ENCODE peak calls at places on chromosome 13, in eight cellular contexts. K, L, N, B, J, V, X and G are unnamed samples.

GRCh38 chr13:98416408-98416807 is 160.5 kb downstream of the STK24 start:
- DNase-seq in K (no peak), L (peak), N (no peak), B (no peak), J (no peak), V (no peak), X (peak), G (no peak)

GRCh38 chr13:59587971-59588716 is 575.6 kb downstream of the DIAPH3 start:
- DNase-seq in K (no peak), L (no peak), N (no peak), B (no peak), J (no peak), V (no peak), X (no peak), G (no peak)

GRCh38 chr13:108827637-108828036 is 198.2 kb downstream of the MYO16 start:
- DNase-seq in K (peak), L (peak), N (no peak), B (no peak), J (no peak), V (no peak), X (no peak), G (peak)

GRCh38 chr13:98978280-98978679 is 416 bp upstream of the DOCK9 start:
- DNase-seq in K (peak), L (no peak), N (peak), B (no peak), J (no peak), V (peak), X (no peak), G (peak)

GRCh38 chr13:109998808-109999528 is 212.6 kb upstream of the IRS2 start:
- DNase-seq in K (peak), L (no peak), N (peak), B (no peak), J (no peak), V (peak), X (no peak), G (peak)

GRCh38 chr13:46182491-46182877 is 507 bp upstream of the LCP1 start:
- DNase-seq in K (no peak), L (no peak), N (no peak), B (no peak), J (no peak), V (no peak), X (no peak), G (no peak)

GRCh38 chr13:46575321-46575721 is 22.4 kb downstream of the LRCH1 start:
- DNase-seq in K (no peak), L (no peak), N (peak), B (no peak), J (no peak), V (no peak), X (no peak), G (peak)

GRCh38 chr13:51956717-51957116 is 54.5 kb downstream of the ATP7B start:
- DNase-seq in K (no peak), L (no peak), N (no peak), B (no peak), J (no peak), V (no peak), X (no peak), G (no peak)

GRCh38 chr13:27928353-27928804 is 8.6 kb downstream of the PDX1 start:
- DNase-seq in K (no peak), L (no peak), N (no peak), B (no peak), J (no peak), V (no peak), X (no peak), G (no peak)

GRCh38 chr13:97659602-97660001 is 225.6 kb downstream of the RAP2A start:
- DNase-seq in K (no peak), L (peak), N (peak), B (no peak), J (no peak), V (peak), X (no peak), G (peak)

GRCh38 chr13:104831823-104832222 is 1703.6 kb downstream of the EFNB2 start:
- DNase-seq in K (no peak), L (no peak), N (no peak), B (no peak), J (no peak), V (no peak), X (no peak), G (no peak)

GRCh38 chr13:110336681-110337080 is 29.6 kb downstream of the COL4A2 start:
- DNase-seq in K (no peak), L (no peak), N (no peak), B (no peak), J (no peak), V (peak), X (no peak), G (no peak)

DNA sequence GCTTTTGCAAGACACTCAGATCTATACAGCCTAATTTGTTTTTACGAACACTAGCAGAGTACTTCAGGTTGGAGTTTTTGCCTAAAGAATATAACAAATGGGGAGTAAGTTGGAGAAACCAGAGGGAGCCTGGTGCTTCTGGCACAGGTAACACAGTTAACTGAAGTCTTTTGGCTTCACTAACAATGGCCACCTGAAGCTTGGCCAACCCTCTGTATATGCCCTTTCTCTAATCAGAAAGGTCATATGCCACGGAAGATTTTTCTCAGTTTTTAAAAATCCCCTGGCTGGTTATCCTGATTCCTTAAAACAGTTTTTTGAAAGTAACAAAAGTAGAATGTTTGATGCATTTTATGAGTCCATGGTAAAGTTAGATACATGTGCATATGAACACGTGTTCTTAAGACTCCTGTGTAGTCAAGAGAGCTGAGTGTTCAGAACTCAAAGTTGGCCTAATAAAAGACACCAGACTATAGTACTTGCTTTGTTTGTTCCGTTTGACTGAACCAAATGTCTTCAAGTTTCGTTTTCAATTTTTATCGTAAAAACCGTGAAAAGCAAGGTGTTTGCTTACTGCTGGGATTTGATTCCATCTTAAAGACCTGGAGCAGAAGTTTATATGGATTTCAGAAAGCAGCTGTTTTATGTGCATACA is 137.5 kb downstream of the KCNRG start:
- DNase-seq in K (no peak), L (no peak), N (no peak), B (no peak), J (no peak), V (no peak), X (no peak), G (no peak)
- H3K4me3 ChIP-seq in K (no peak), L (no peak), N (no peak), B (peak), J (no peak), V (no peak), X (no peak), G (no peak)

DNA sequence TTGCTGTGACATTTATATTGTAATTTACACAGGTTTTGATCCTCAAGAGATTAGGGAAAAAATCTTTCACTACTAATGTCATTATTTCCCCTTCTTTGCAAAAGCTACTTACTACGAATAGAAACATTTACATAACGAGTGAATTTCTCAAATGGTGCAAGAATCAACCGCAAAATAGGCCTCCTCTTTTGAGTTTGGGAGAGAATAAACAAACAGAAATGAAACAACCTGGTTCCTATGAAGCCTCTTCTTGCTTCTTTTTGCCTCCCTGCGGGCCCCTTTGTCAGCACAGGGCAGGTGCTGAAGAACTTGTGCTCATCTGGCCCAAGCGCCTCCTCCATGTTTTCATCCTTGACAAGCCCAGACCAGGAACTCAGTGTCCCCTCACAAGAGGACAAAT is 10.1 kb upstream of the GJA3 start:
- DNase-seq in K (no peak), L (no peak), N (no peak), B (no peak), J (no peak), V (no peak), X (no peak), G (no peak)
- TF ChIP-seq CTCF in K (no peak), L (no peak), N (no peak), B (no peak), J (no peak), V (no peak), X (no peak), G (no peak)

GRCh38 chr13:39417643-39418042 is 185.3 kb downstream of the LHFPL6 start:
- DNase-seq in K (peak), L (no peak), N (peak), B (no peak), J (peak), V (peak), X (no peak), G (peak)
- H3K4me3 ChIP-seq in K (no peak), L (no peak), N (peak), B (peak), J (no peak), V (peak), X (no peak), G (peak)

DNA sequence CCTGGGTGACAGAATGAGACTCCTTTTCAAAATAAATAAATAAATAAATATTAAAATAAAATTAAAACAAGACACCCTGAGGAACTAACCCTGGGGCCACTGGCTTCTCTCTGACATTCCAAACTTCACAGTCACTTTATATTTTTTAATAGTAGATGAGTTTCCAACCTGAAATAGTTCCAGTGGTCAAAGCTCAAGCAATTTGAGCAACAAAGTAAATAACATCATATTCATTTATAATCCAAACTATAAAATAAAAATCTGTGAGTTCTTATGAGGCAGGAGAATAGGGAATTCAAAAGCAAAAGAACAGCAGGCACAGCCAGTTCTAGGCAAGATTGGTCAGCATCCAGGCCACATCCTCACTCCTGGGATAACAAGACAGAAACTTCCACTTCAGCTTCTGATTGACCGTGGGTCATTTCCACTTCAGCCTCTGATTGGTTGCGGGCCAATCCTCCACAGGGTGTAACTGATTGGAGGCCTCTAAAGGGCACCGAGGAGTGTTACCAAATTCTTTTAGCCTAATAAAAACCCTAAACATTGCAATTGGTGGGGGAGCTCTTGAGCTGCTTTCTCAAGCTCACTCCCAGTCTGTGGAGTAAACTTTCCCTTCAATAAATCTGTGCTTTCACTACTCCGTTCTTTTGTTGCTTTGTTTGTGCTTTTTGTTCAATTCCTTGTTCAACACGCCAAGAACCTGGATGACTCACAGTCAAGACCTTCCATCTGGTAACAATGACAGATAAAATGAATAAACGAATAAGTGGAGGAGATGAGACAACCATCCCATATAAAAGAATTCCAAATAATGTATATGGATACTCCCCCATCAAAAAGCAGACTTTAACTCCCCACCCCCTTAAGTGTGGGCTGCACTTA is 42.5 kb upstream of the AMER2 start:
- DNase-seq in K (peak), L (no peak), N (peak), B (no peak), J (no peak), V (peak), X (no peak), G (peak)
- TF ChIP-seq CTCF in K (no peak), L (no peak), N (peak), B (no peak), J (no peak), V (peak), X (no peak), G (peak)

GRCh38 chr13:40979232-40979631 is 39.9 kb downstream of the ELF1 start:
- DNase-seq in K (no peak), L (no peak), N (no peak), B (no peak), J (no peak), V (no peak), X (no peak), G (no peak)
- H3K4me3 ChIP-seq in K (no peak), L (no peak), N (no peak), B (peak), J (no peak), V (no peak), X (no peak), G (no peak)

GRCh38 chr13:61466280-61466679 is 50.6 kb upstream of the PCDH20 start:
- DNase-seq in K (no peak), L (no peak), N (no peak), B (no peak), J (no peak), V (no peak), X (no peak), G (no peak)
- TF ChIP-seq CTCF in K (no peak), L (no peak), N (no peak), B (no peak), J (no peak), V (no peak), X (no peak), G (no peak)

GRCh38 chr13:40613954-40614353 is 52.5 kb downstream of the FOXO1 start:
- DNase-seq in K (no peak), L (peak), N (no peak), B (no peak), J (no peak), V (no peak), X (no peak), G (no peak)
- H3K4me3 ChIP-seq in K (no peak), L (no peak), N (no peak), B (no peak), J (no peak), V (no peak), X (no peak), G (no peak)

DNA sequence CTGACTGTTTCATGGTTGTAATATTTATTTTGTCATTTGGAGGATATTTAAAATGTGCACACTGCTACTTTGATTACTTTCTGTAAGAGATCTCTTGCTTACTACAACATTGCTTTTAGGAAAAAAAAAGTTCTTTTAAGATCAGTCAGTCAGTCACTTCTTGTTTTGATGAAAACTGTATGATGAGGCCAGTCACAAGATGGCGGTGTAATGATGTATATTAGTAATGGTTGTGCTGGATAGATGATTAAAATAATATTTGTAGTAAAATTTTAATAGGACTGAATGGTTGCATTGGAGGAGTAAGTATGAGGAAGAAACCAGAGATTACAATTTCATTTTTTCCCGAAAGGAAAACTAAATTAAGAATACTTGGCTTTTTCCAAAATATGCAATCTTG is 2411.1 kb downstream of the PCDH9 start:
- DNase-seq in K (no peak), L (no peak), N (no peak), B (no peak), J (no peak), V (peak), X (no peak), G (peak)
- TF ChIP-seq CTCF in K (no peak), L (no peak), N (no peak), B (no peak), J (no peak), V (no peak), X (no peak), G (peak)

GRCh38 chr13:44918323-44919102 is 70.8 kb downstream of the NUFIP1 start:
- DNase-seq in K (no peak), L (peak), N (peak), B (peak), J (peak), V (peak), X (peak), G (no peak)

GRCh38 chr13:44920013-44920412 is 69.3 kb downstream of the NUFIP1 start:
- DNase-seq in K (no peak), L (no peak), N (no peak), B (no peak), J (no peak), V (no peak), X (no peak), G (no peak)

GRCh38 chr13:44919103-44919804 is 70.0 kb downstream of the NUFIP1 start:
- DNase-seq in K (no peak), L (no peak), N (no peak), B (no peak), J (peak), V (no peak), X (no peak), G (peak)

GRCh38 chr13:44921931-44922758 is 67.1 kb downstream of the NUFIP1 start:
- DNase-seq in K (peak), L (peak), N (peak), B (peak), J (no peak), V (peak), X (no peak), G (peak)

GRCh38 chr13:44921478-44921877 is 67.8 kb downstream of the NUFIP1 start:
- DNase-seq in K (no peak), L (no peak), N (no peak), B (no peak), J (no peak), V (no peak), X (no peak), G (no peak)
- H3K4me3 ChIP-seq in K (no peak), L (no peak), N (no peak), B (no peak), J (no peak), V (no peak), X (no peak), G (no peak)